ENCODE peak calls at places on chromosomes 4 and X, in nine cellular contexts. J is pancreas; R is hepatocyte; A is stomach; X is RWPE2; E is body of pancreas; M is CD4-positive, alpha-beta memory T cell; G is PC-3; D is colonic mucosa. U is an unnamed sample.

GRCh38 chr4:4320951-4321714 is 31.1 kb downstream of the ZBTB49 start:
- DNase-seq in X (peak; percentile 33), R (no peak), J (no peak), E (no peak), G (no peak), M (no peak), D (no peak), A (no peak), U (no peak)

GRCh38 chrX:17459008-17459407 is 84.0 kb downstream of the NHS start:
- DNase-seq in G (no peak), X (no peak), M (no peak), R (peak; percentile 20), J (no peak), A (peak; percentile 32), E (peak; percentile 2), D (no peak), U (no peak)

GRCh38 chr4:89308161-89308500 is 531 bp upstream of the GPRIN3 start:
- DNase-seq in A (no peak), G (no peak), D (no peak), X (no peak), J (no peak), M (peak; percentile 50), R (no peak), E (no peak), U (no peak)

GRCh38 chr4:825063-825968 is 613 bp downstream of the CPLX1 start:
- DNase-seq in D (no peak), M (peak; percentile 38), X (peak; percentile 56), A (no peak), R (peak; percentile 68), J (no peak), E (no peak), G (no peak), U (peak; percentile 36)

GRCh38 chrX:124347242-124347641 is 879 bp downstream of the SH2D1A start:
- DNase-seq in X (no peak), D (no peak), J (no peak), G (no peak), R (no peak), M (no peak), E (no peak), A (no peak), U (no peak)

GRCh38 chrX:42869011-42869410 is 91.0 kb upstream of the PPP1R2C start:
- DNase-seq in A (no peak), J (no peak), R (no peak), X (no peak), E (no peak), M (no peak), D (no peak), G (no peak), U (no peak)

GRCh38 chr4:38523524-38524448 is 140.2 kb upstream of the KLF3 start:
- DNase-seq in G (no peak), M (peak; percentile 69), R (no peak), A (no peak), E (peak; percentile 24), J (no peak), D (no peak), X (no peak), U (peak; percentile 3)

GRCh38 chr4:53987761-53988171 is 76.6 kb downstream of the CHIC2 start:
- DNase-seq in X (no peak), G (peak; percentile 70), E (no peak), J (no peak), R (peak; percentile 10), A (no peak), D (no peak), M (no peak), U (no peak)

GRCh38 chr4:100391913-100392312 is 125.9 kb downstream of the EMCN start:
- DNase-seq in R (no peak), M (no peak), A (no peak), D (no peak), E (no peak), X (no peak), G (peak; percentile 61), J (no peak), U (no peak)

GRCh38 chr4:165726831-165727230 is 146.2 kb upstream of the TLL1 start:
- DNase-seq in D (no peak), R (no peak), X (no peak), J (no peak), G (no peak), A (no peak), M (no peak), E (no peak), U (no peak)

GRCh38 chrX:10156199-10157031 is at the start of gene CLCN4:
- DNase-seq in J (peak; percentile 58), R (peak; percentile 54), E (peak; percentile 73), D (peak; percentile 36), A (peak; percentile 70), G (peak; percentile 74), M (no peak), X (no peak), U (no peak)

GRCh38 chrX:2696698-2697215 is 5.7 kb downstream of the CD99 start:
- DNase-seq in X (no peak), R (no peak), J (no peak), E (peak; percentile 41), D (no peak), G (peak; percentile 90), A (no peak), M (peak; percentile 76), U (peak; percentile 52)

GRCh38 chrX:23493941-23494374 is 159.3 kb downstream of the PTCHD1 start:
- DNase-seq in A (peak; percentile 69), G (peak; percentile 68), X (no peak), E (peak; percentile 48), J (peak; percentile 38), D (peak; percentile 27), M (no peak), R (no peak), U (peak; percentile 1)

DNA sequence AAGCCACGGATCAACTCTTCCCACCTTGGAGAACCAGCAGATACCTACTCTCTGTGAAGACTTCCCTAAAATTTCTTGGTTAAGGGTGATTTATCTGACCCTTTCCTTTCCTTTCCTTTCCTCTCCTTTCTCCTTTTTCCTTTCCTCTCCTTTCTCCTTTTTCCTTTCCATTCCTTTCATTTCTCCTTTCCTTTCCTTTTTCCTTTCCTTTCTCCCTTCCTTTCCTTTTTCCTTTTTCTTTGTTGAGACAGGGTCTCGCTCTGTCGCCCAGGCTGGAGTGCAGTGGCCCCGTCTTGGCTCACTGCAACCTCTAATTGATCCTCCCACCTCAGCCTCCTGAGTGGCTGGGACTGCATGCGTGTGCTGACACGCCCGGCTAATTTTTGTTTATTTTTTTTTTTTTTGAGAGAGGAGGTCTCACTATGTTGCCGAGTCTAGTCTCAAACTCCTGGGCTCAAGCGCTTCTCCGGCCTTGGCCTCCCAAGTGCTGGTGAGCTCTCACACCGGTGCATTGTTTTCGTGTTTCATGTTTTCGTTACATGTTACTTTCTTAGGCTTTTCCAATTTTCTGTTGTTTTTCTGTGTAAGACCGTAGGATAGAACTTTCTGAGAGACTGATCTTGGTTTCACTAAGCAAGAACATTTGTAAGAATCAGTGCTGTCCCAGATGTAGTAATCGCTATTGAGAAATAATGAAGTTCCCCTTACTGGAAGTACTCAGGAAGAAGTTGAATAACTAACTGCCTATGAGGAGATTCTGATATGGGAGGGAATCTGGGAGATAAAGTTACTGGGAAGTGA is 2.0 kb downstream of the TMEM165 start:
- DNase-seq in M (no peak), E (no peak), R (peak; percentile 28), A (no peak), D (no peak), X (no peak), J (no peak), G (peak; percentile 37), U (no peak)
- H3K4me3 ChIP-seq in M (peak overlapping the region; percentile 74), E (peak overlapping the region; percentile 99), R (peak overlapping the region; percentile 58), A (peak overlapping the region; percentile 76), D (peak overlapping the region; percentile 97), X (peak overlapping the region; percentile 88), J (peak overlapping the region; percentile 92), G (peak overlapping the region; percentile 72), U (peak overlapping the region; percentile 95)

DNA sequence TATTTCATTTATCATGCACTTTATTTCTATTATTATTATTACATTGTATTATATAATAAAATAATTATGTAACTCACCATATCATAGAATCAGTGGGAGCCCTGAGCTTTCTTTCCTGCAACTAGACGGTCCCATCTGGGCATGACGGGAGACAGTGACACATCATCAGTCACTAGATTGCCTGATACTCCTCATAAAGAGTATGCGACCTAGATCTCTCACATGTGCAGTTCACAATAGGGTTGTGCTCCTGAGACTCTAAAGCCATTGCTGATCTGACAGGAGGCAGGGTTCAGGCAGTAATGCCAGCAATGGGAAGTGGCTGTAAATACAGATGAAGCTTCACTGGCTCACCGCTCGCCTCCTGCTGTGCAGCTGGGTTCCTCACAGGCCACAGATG is 62.3 kb downstream of the DMD start:
- DNase-seq in E (no peak), D (no peak), X (no peak), R (no peak), M (no peak), J (no peak), G (no peak), A (no peak), U (no peak)
- H3K4me1 ChIP-seq in E (no peaks in the 10 kb centered on the region), D (no peaks in the 10 kb centered on the region), X (no peaks in the 10 kb centered on the region), R (peaks cover 4% of the 10 kb centered on the region), M (no peaks in the 10 kb centered on the region), J (no peaks in the 10 kb centered on the region), G (no peaks in the 10 kb centered on the region), A (no peaks in the 10 kb centered on the region), U (no peaks in the 10 kb centered on the region)

DNA sequence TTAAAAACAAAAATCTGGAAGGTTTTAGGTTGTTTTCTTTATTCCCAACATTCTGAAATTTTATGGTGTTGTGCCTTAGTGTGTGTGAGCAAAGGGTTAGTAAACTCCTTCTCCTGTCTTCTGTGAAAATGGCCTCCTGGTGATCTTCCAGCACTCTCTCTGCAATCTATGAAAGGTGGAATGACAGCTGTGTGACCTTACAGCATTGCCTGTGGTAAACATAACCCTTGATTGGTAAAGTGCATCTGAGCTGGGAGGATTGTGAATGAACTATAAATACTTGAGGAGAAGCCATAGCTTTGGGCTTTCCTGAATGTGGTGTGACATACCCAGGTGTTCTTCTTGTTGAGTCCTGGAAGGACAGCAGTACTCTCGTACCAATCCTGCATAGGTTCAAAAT is 10.0 kb downstream of the ART3 start:
- DNase-seq in E (no peak), J (no peak), D (no peak), X (no peak), A (no peak), G (no peak), R (no peak), M (no peak), U (no peak)
- H3K27ac ChIP-seq in E (no peak overlapping the region), J (no peak overlapping the region), D (no peak overlapping the region), X (no peak overlapping the region), A (no peak overlapping the region), G (no peak overlapping the region), R (no peak overlapping the region), M (no peak overlapping the region), U (no peak overlapping the region)

GRCh38 chr4:52748432-52748831 is 2.8 kb downstream of the ERVMER34-1 start:
- DNase-seq in D (no peak), R (no peak), G (no peak), E (no peak), X (no peak), M (no peak), A (no peak), J (no peak), U (no peak)

GRCh38 chr4:52750819-52751348 is 341 bp downstream of the ERVMER34-1 start:
- DNase-seq in R (peak; percentile 56), M (peak; percentile 11), X (no peak), E (peak; percentile 13), D (peak; percentile 19), A (no peak), G (peak; percentile 14), J (peak; percentile 5), U (peak; percentile 2)

GRCh38 chr4:52751349-52751911 is at the start of gene ERVMER34-1:
- DNase-seq in R (peak; percentile 72), X (peak; percentile 82), M (no peak), E (peak; percentile 81), J (peak; percentile 75), D (peak; percentile 79), G (peak; percentile 83), A (peak; percentile 83), U (no peak)

GRCh38 chr4:52752921-52753320 is 1.7 kb upstream of the ERVMER34-1 start:
- DNase-seq in J (no peak), E (no peak), G (no peak), X (no peak), A (no peak), R (no peak), M (no peak), D (no peak), U (no peak)

GRCh38 chr4:52750213-52750612 is 1.0 kb downstream of the ERVMER34-1 start:
- DNase-seq in G (no peak), X (no peak), D (no peak), A (no peak), J (no peak), R (no peak), E (no peak), M (no peak), U (no peak)
- H3K4me3 ChIP-seq in G (peak overlapping the region; percentile 72), X (no peak overlapping the region), D (no peak overlapping the region), A (no peak overlapping the region), J (no peak overlapping the region), R (no peak overlapping the region), E (no peak overlapping the region), M (no peak overlapping the region), U (no peak overlapping the region)

U was measured in CD4-positive, CD25-positive, alpha-beta regulatory T cell.